ENCODE peak calls at places on chromosomes 2 and 18, in ten cellular contexts. T is gastrocnemius medialis; C is AG08396; E is KBM-7; F is GM12891; P is SW 1271; I is GM12864; L is GM13976; J is activated CD4-positive, alpha-beta T cell treated with anti-CD3 and anti-CD28 coated beads for 24 hours; A is T-cell. N is an unnamed sample.

GRCh38 chr18:57437782-57438668 is 2.9 kb downstream of the ONECUT2 start:
- DNase-seq in T (no peak), C (peak), A (no peak), I (no peak), F (no peak), L (peak), J (peak), E (peak), P (peak), N (peak)

GRCh38 chr2:190486037-190486623 is 48.4 kb downstream of the NEMP2 start:
- DNase-seq in F (no peak), P (no peak), E (no peak), C (no peak), I (no peak), L (no peak), A (no peak), J (no peak), T (no peak), N (no peak)

GRCh38 chr2:187618813-187619212 is 64.6 kb upstream of the TFPI start:
- DNase-seq in E (no peak), F (no peak), T (no peak), A (no peak), I (no peak), P (no peak), L (no peak), C (no peak), J (no peak), N (no peak)

GRCh38 chr2:133641497-133641896 is 73.2 kb upstream of the NCKAP5 start:
- DNase-seq in J (no peak), I (no peak), L (no peak), E (no peak), C (peak), T (no peak), A (no peak), P (peak), F (no peak), N (peak)

GRCh38 chr2:69428981-69429380 is 8.3 kb downstream of the NFU1 start:
- DNase-seq in C (no peak), T (no peak), L (no peak), J (no peak), E (no peak), A (no peak), P (no peak), F (no peak), I (no peak), N (no peak)

GRCh38 chr18:11544060-11544633 is 65.2 kb upstream of the SLC35G4 start:
- DNase-seq in P (no peak), J (no peak), I (no peak), E (no peak), F (no peak), T (no peak), A (no peak), L (no peak), C (no peak), N (no peak)

GRCh38 chr18:23837591-23837990 is 148.3 kb downstream of the LAMA3 start:
- DNase-seq in I (no peak), F (no peak), E (no peak), J (no peak), T (no peak), A (no peak), C (peak), L (no peak), P (peak), N (no peak)

GRCh38 chr18:62610509-62611394 is 87.9 kb downstream of the ZCCHC2 start:
- DNase-seq in L (no peak), A (no peak), P (no peak), I (no peak), C (no peak), E (no peak), J (no peak), T (no peak), F (no peak), N (no peak)

GRCh38 chr2:48248251-48248933 is 281.6 kb upstream of the STON1 start:
- DNase-seq in T (peak), F (no peak), L (peak), C (peak), J (no peak), I (no peak), A (no peak), P (peak), E (no peak), N (no peak)

GRCh38 chr2:25620711-25621110 is 52.7 kb downstream of the DTNB start:
- DNase-seq in P (no peak), E (no peak), A (no peak), L (no peak), J (no peak), C (no peak), T (no peak), I (no peak), F (no peak), N (no peak)

GRCh38 chr2:197497301-197497700 is 2.3 kb downstream of the HSPD1 start:
- DNase-seq in I (no peak), C (no peak), J (no peak), E (no peak), F (no peak), T (no peak), P (no peak), L (no peak), A (no peak), N (no peak)

GRCh38 chr18:34933880-34934689 is 107.1 kb upstream of the MAPRE2 start:
- DNase-seq in F (no peak), I (no peak), A (no peak), P (no peak), J (no peak), T (no peak), L (no peak), C (no peak), E (no peak), N (no peak)

GRCh38 chr18:67938691-67939090 is 422.2 kb upstream of the DSEL start:
- DNase-seq in P (no peak), E (no peak), C (peak), T (no peak), J (no peak), F (no peak), I (no peak), A (no peak), L (no peak), N (no peak)

GRCh38 chr2:240507060-240507777 is 50.6 kb downstream of the ANKMY1 start:
- DNase-seq in J (no peak), P (no peak), F (no peak), L (no peak), E (no peak), C (no peak), I (no peak), A (no peak), T (no peak), N (no peak)

GRCh38 chr2:134446431-134447091 is 192.7 kb downstream of the MGAT5 start:
- DNase-seq in C (no peak), E (no peak), P (no peak), I (no peak), A (no peak), J (no peak), F (no peak), L (no peak), T (no peak), N (no peak)

GRCh38 chr2:84946204-84947009 is 24.6 kb upstream of the KCMF1 start:
- DNase-seq in L (peak), E (peak), I (peak), A (peak), P (peak), F (no peak), T (no peak), C (peak), J (peak), N (peak)

GRCh38 chr2:226310081-226310625 is 489.5 kb downstream of the IRS1 start:
- DNase-seq in I (no peak), J (no peak), P (no peak), C (peak), E (no peak), A (no peak), F (no peak), L (no peak), T (no peak), N (no peak)

GRCh38 chr2:133504566-133505505 is 63.4 kb downstream of the NCKAP5 start:
- DNase-seq in P (no peak), L (no peak), F (no peak), C (peak), E (no peak), A (no peak), J (no peak), I (no peak), T (no peak), N (peak)

GRCh38 chr2:191150451-191151314 is at the start of gene STAT4:
- DNase-seq in E (peak), F (no peak), J (peak), C (no peak), L (peak), I (peak), P (no peak), T (peak), A (peak), N (peak)

GRCh38 chr2:141058552-141058951 is 1072.3 kb downstream of the LRP1B start:
- DNase-seq in E (no peak), I (no peak), L (no peak), J (no peak), T (no peak), F (no peak), P (no peak), A (no peak), C (no peak), N (no peak)

GRCh38 chr2:226601881-226602280 is 197.7 kb downstream of the IRS1 start:
- DNase-seq in A (no peak), T (no peak), P (no peak), F (no peak), E (no peak), L (no peak), J (no peak), I (no peak), C (no peak), N (no peak)

GRCh38 chr2:21194828-21195227 is 71.1 kb downstream of the TDRD15 start:
- DNase-seq in L (no peak), C (no peak), T (no peak), P (no peak), J (no peak), A (no peak), E (no peak), F (no peak), I (no peak), N (no peak)

GRCh38 chr18:48123324-48123723 is 192.9 kb upstream of the SMAD2 start:
- DNase-seq in I (no peak), P (no peak), C (no peak), A (no peak), L (no peak), T (no peak), J (no peak), E (no peak), F (no peak), N (no peak)

GRCh38 chr2:28717339-28717758 is 34.3 kb upstream of the PPP1CB start:
- DNase-seq in F (no peak), E (peak), C (peak), T (peak), J (no peak), I (no peak), P (peak), L (no peak), A (no peak), N (peak)

GRCh38 chr18:25814841-25815458 is 275.5 kb downstream of the SS18 start:
- DNase-seq in C (no peak), J (no peak), P (no peak), F (no peak), E (peak), T (no peak), A (no peak), L (peak), I (no peak), N (no peak)

GRCh38 chr18:58753976-58754375 is 82.7 kb downstream of the MALT1 start:
- DNase-seq in L (no peak), P (no peak), F (no peak), C (no peak), A (no peak), T (no peak), E (no peak), J (no peak), I (no peak), N (no peak)

GRCh38 chr18:79944126-79944731 is 7.2 kb downstream of the SLC66A2 start:
- DNase-seq in A (no peak), F (peak), T (no peak), L (peak), E (peak), I (no peak), C (no peak), J (no peak), P (no peak), N (peak)

GRCh38 chr2:55776479-55776878 is 82.8 kb upstream of the PNPT1 start:
- DNase-seq in E (no peak), F (no peak), A (no peak), P (no peak), I (no peak), T (no peak), L (no peak), C (no peak), J (no peak), N (no peak)

GRCh38 chr2:218400930-218401833 is 1.5 kb downstream of the CTDSP1 start:
- DNase-seq in T (no peak), I (no peak), P (no peak), J (no peak), L (no peak), E (no peak), C (no peak), A (no peak), F (no peak), N (peak)

GRCh38 chr2:46198164-46198883 is 98.9 kb upstream of the EPAS1 start:
- DNase-seq in T (no peak), F (no peak), I (no peak), L (peak), C (no peak), E (no peak), P (no peak), J (no peak), A (no peak), N (no peak)

GRCh38 chr2:157181234-157181633 is 76.3 kb upstream of the GALNT5 start:
- DNase-seq in F (no peak), A (no peak), P (no peak), E (no peak), J (no peak), L (no peak), T (no peak), C (no peak), I (no peak), N (no peak)

GRCh38 chr2:102301867-102302362 is 9.4 kb upstream of the IL1RL1 start:
- DNase-seq in C (no peak), F (no peak), E (peak), T (peak), J (peak), L (peak), P (no peak), A (peak), I (peak), N (peak)

GRCh38 chr2:217049931-217050330 is 190.1 kb upstream of the TNP1 start:
- DNase-seq in F (no peak), T (peak), A (no peak), E (no peak), L (no peak), C (no peak), J (no peak), I (no peak), P (no peak), N (no peak)

GRCh38 chr2:195590199-195590865 is 66.7 kb upstream of the SLC39A10 start:
- DNase-seq in L (no peak), F (no peak), J (no peak), I (no peak), C (no peak), P (no peak), T (no peak), E (no peak), A (no peak), N (no peak)

N was measured in left colon.